ENCODE peak calls at places on chromosomes 6 and 20, in five cellular contexts. X, Q, R, Y and U are unnamed samples.

GRCh38 chr6:84026721-84027164 is 6.8 kb upstream of the MRAP2 start:
- DNase-seq in R (no peak), Q (no peak), X (no peak), Y (no peak), U (no peak)

GRCh38 chr20:11195169-11195568 is 521.4 kb upstream of the JAG1 start:
- DNase-seq in R (no peak), Q (no peak), X (no peak), Y (no peak), U (no peak)

GRCh38 chr6:170180671-170181337 is 110.1 kb downstream of the DLL1 start:
- DNase-seq in R (no peak), Q (no peak), Y (no peak), X (no peak), U (no peak)

GRCh38 chr20:48784273-48784641 is 43.5 kb downstream of the PREX1 start:
- DNase-seq in R (no peak), Q (no peak), Y (no peak), X (no peak), U (no peak)

GRCh38 chr20:20666359-20666758 is 46.1 kb downstream of the RALGAPA2 start:
- DNase-seq in R (no peak), Y (no peak), X (no peak), Q (no peak), U (no peak)

GRCh38 chr6:40634429-40634828 is 47.3 kb upstream of the LRFN2 start:
- DNase-seq in Q (no peak), R (no peak), X (no peak), Y (no peak), U (no peak)

GRCh38 chr20:63172726-63173125 is 43.2 kb downstream of the YTHDF1 start:
- DNase-seq in Q (no peak), Y (no peak), X (no peak), R (no peak), U (no peak)

GRCh38 chr6:47097092-47097945 is 55.2 kb upstream of the ADGRF1 start:
- DNase-seq in Q (peak), X (no peak), Y (no peak), R (peak), U (peak)

GRCh38 chr6:79079425-79080130 is 1.5 kb upstream of the PHIP start:
- DNase-seq in R (no peak), Y (no peak), X (no peak), Q (no peak), U (no peak)

GRCh38 chr6:168216139-168216538 is 103.4 kb downstream of the DACT2 start:
- DNase-seq in Q (no peak), X (no peak), R (no peak), Y (no peak), U (no peak)

GRCh38 chr6:87722831-87723726 is 21.0 kb upstream of the AKIRIN2 start:
- DNase-seq in Q (no peak), X (no peak), R (no peak), Y (no peak), U (peak)

GRCh38 chr20:51767867-51768758 is at the start of gene ATP9A:
- DNase-seq in Q (no peak), X (no peak), Y (no peak), R (no peak), U (no peak)

GRCh38 chr6:166007349-166008263 is 160.0 kb downstream of the TBXT start:
- DNase-seq in X (no peak), R (no peak), Y (no peak), Q (no peak), U (no peak)